ENCODE peak calls at places on chromosomes 16 and 17, in nine cellular contexts. O is RPMI7951, H is psoas muscle, N is LoVo, U is GM04504, D is NCI-H1417, W is smooth muscle cell of the brain vasculature, Z is GM13976, Y is EL. Q is an unnamed sample.

GRCh38 chr16:65283238-65283651 is 161.4 kb upstream of the CDH11 start:
- DNase-seq in O (peak), W (peak), D (no peak), N (no peak), H (no peak), U (no peak), Z (no peak), Y (no peak), Q (no peak)

GRCh38 chr16:2527071-2527783 is 4.0 kb downstream of the CEMP1 start:
- DNase-seq in N (no peak), O (no peak), H (no peak), D (no peak), W (no peak), U (no peak), Y (no peak), Z (no peak), Q (no peak)

GRCh38 chr16:84718-85452 is 6.9 kb downstream of the MPG start:
- DNase-seq in W (no peak), O (peak), Z (peak), U (peak), Y (peak), D (peak), H (peak), N (no peak), Q (peak)

GRCh38 chr16:89534147-89534788 is 26.1 kb downstream of the SPG7 start:
- DNase-seq in W (no peak), N (no peak), Y (no peak), U (no peak), Z (no peak), O (no peak), D (no peak), H (no peak), Q (no peak)

GRCh38 chr16:84518804-84519341 is 14.4 kb upstream of the MEAK7 start:
- DNase-seq in Y (no peak), N (no peak), U (no peak), D (peak), H (no peak), Z (no peak), W (no peak), O (no peak), Q (no peak)

GRCh38 chr17:55990332-55991006 is 162.8 kb upstream of the ANKFN1 start:
- DNase-seq in Z (no peak), N (no peak), Y (no peak), D (no peak), H (no peak), W (no peak), U (no peak), O (no peak), Q (no peak)

GRCh38 chr17:78592991-78593329 is 15.8 kb upstream of the DNAH17 start:
- DNase-seq in Z (no peak), H (no peak), W (no peak), Y (no peak), O (no peak), N (no peak), D (no peak), U (no peak), Q (no peak)

GRCh38 chr17:73657473-73658116 is 13.3 kb upstream of the SDK2 start:
- DNase-seq in H (no peak), D (no peak), W (no peak), O (peak), N (peak), Z (no peak), U (no peak), Y (no peak), Q (no peak)

GRCh38 chr17:58986005-58986404 is 120.7 kb downstream of the TRIM37 start:
- DNase-seq in Y (no peak), H (no peak), O (no peak), W (no peak), N (no peak), Z (no peak), U (no peak), D (no peak), Q (no peak)

GRCh38 chr16:85173981-85174751 is 61.9 kb upstream of the CIBAR2 start:
- DNase-seq in Z (no peak), H (peak), O (peak), W (no peak), U (peak), D (peak), N (no peak), Y (peak), Q (no peak)

GRCh38 chr17:28405632-28406477 is at the start of gene SLC46A1:
- DNase-seq in Z (peak), N (peak), Y (peak), D (peak), O (peak), H (peak), U (no peak), W (no peak), Q (peak)

GRCh38 chr16:17470871-17471744 is at the start of gene XYLT1:
- DNase-seq in N (peak), W (no peak), O (peak), H (peak), U (peak), D (peak), Y (peak), Z (peak), Q (peak)

GRCh38 chr17:44233582-44233981 is 14.1 kb upstream of the UBTF start:
- DNase-seq in N (no peak), Y (no peak), D (no peak), O (no peak), Z (no peak), U (no peak), W (no peak), H (no peak), Q (no peak)

GRCh38 chr17:19876524-19877161 is 8.9 kb upstream of the ULK2 start:
- DNase-seq in N (no peak), U (no peak), Y (no peak), O (no peak), D (no peak), W (no peak), H (peak), Z (no peak), Q (no peak)

GRCh38 chr17:49342575-49342936 is 19.5 kb downstream of the ZNF652 start:
- DNase-seq in O (peak), N (no peak), Z (no peak), H (no peak), Y (peak), U (no peak), W (no peak), D (no peak), Q (no peak)

GRCh38 chr17:27976331-27976730 is 66.1 kb upstream of the NLK start:
- DNase-seq in H (no peak), O (peak), Z (peak), U (no peak), N (no peak), Y (peak), W (peak), D (no peak), Q (no peak)

GRCh38 chr16:85689285-85689949 is 663 bp upstream of the GINS2 start:
- DNase-seq in W (no peak), H (no peak), O (no peak), Y (no peak), D (peak), N (no peak), Z (no peak), U (no peak), Q (no peak)

GRCh38 chr16:15613676-15614075 is 29.3 kb downstream of the MARF1 start:
- DNase-seq in N (peak), Y (no peak), O (no peak), W (no peak), H (no peak), U (no peak), D (no peak), Z (no peak), Q (no peak)

GRCh38 chr17:75826561-75827290 is 17.5 kb downstream of the UNC13D start:
- DNase-seq in O (no peak), D (no peak), H (no peak), W (no peak), N (no peak), Z (no peak), U (no peak), Y (no peak), Q (no peak)

GRCh38 chr17:13374203-13375143 is 227.3 kb downstream of the HS3ST3A1 start:
- DNase-seq in N (no peak), D (no peak), Z (no peak), U (no peak), H (no peak), Y (no peak), W (no peak), O (no peak), Q (no peak)

GRCh38 chr16:56927471-56927870 is 4.5 kb upstream of the HERPUD1 start:
- DNase-seq in D (no peak), Y (no peak), H (no peak), Z (no peak), W (no peak), O (no peak), N (no peak), U (no peak), Q (no peak)

GRCh38 chr17:45848868-45849535 is 4.3 kb downstream of the SPPL2C start:
- DNase-seq in N (no peak), O (no peak), U (no peak), W (no peak), Y (no peak), D (no peak), Z (no peak), H (peak), Q (no peak)

GRCh38 chr17:48960834-48961515 is 7.4 kb downstream of the GIP start:
- DNase-seq in N (no peak), W (no peak), U (no peak), O (no peak), H (no peak), D (peak), Y (no peak), Z (no peak), Q (no peak)

GRCh38 chr17:64004903-64005733 is 7.0 kb downstream of the PRR29 start:
- DNase-seq in D (no peak), H (no peak), Y (no peak), W (no peak), Z (peak), O (no peak), U (no peak), N (no peak), Q (no peak)

GRCh38 chr16:3009568-3010390 is 2.9 kb upstream of the CLDN9 start:
- DNase-seq in N (no peak), O (no peak), Y (no peak), W (no peak), U (no peak), D (peak), H (no peak), Z (no peak), Q (no peak)

GRCh38 chr16:4313563-4314531 is 2.0 kb upstream of the GLIS2 start:
- DNase-seq in H (peak), Z (peak), W (no peak), N (peak), Y (no peak), D (peak), O (no peak), U (no peak), Q (no peak)

GRCh38 chr17:627051-627450 is 87.6 kb downstream of the VPS53 start:
- DNase-seq in H (no peak), Z (no peak), U (no peak), W (no peak), O (no peak), D (no peak), Y (no peak), N (no peak), Q (no peak)

GRCh38 chr16:29784157-29784556 is 6.1 kb downstream of the ZG16 start:
- DNase-seq in Z (no peak), H (no peak), D (no peak), N (no peak), U (no peak), O (no peak), Y (no peak), W (no peak), Q (no peak)

GRCh38 chr16:85563031-85563430 is 50.1 kb upstream of the GSE1 start:
- DNase-seq in N (no peak), U (no peak), O (no peak), D (no peak), W (no peak), Z (no peak), Y (no peak), H (no peak), Q (no peak)

GRCh38 chr16:81752225-81752875 is 26.7 kb upstream of the PLCG2 start:
- DNase-seq in W (no peak), H (peak), U (no peak), N (no peak), Z (peak), O (peak), D (no peak), Y (peak), Q (no peak)

GRCh38 chr17:38798614-38799500 is 499 bp downstream of the PIP4K2B start:
- DNase-seq in U (no peak), N (peak), W (no peak), O (peak), D (peak), Z (peak), Y (peak), H (no peak), Q (no peak)

GRCh38 chr16:10168258-10168657 is 14.0 kb downstream of the GRIN2A start:
- DNase-seq in N (no peak), Z (no peak), Y (peak), U (no peak), W (no peak), H (no peak), D (no peak), O (peak), Q (no peak)

GRCh38 chr17:60036796-60037677 is 41.7 kb downstream of the HEATR6 start:
- DNase-seq in N (peak), U (peak), D (peak), H (peak), W (peak), Y (peak), Z (peak), O (peak), Q (peak)

GRCh38 chr16:6091021-6091420 is 993.4 kb upstream of the EEF2KMT start:
- DNase-seq in N (no peak), O (no peak), D (no peak), Y (no peak), U (no peak), W (no peak), H (no peak), Z (no peak), Q (no peak)

GRCh38 chr17:77497578-77497934 is 356.8 kb downstream of the SEC14L1 start:
- DNase-seq in W (no peak), D (no peak), Y (no peak), H (peak), Z (no peak), O (no peak), U (no peak), N (no peak), Q (peak)

GRCh38 chr17:12637015-12637414 is 28.7 kb upstream of the MYOCD start:
- DNase-seq in D (no peak), W (peak), Z (no peak), N (no peak), Y (peak), O (peak), U (peak), H (no peak), Q (no peak)

GRCh38 chr16:26665166-26665939 is 401.4 kb upstream of the C16orf82 start:
- DNase-seq in H (no peak), O (no peak), W (no peak), D (peak), Z (no peak), U (no peak), Y (no peak), N (no peak), Q (no peak)